ENCODE peak calls at places on chromosomes 3 and 15, in nine cellular contexts. R is activated gamma-delta T cell treated with anti-CD3 and anti-CD28 coated beads, Interleukin-2, amount 50 U/mL, for 16 hours; Y is Kasumi-1; V is activated effector memory CD4-positive, alpha-beta T cell treated with Interleukin-2 at 50 U/mL for 16 hours; X is AG09309; N is iris pigment epithelial cell; H is AG10803; Q is epithelial cell of esophagus; E is neuronal stem cell. B is an unnamed sample.

GRCh38 chr15:83654379-83655236 is 685 bp downstream of the ADAMTSL3 start:
- DNase-seq in R (no peak), Y (no peak), V (no peak), X (no peak), N (no peak), H (no peak), Q (no peak), E (no peak), B (no peak)

GRCh38 chr3:65149877-65150276 is 462.1 kb upstream of the ADAMTS9 start:
- DNase-seq in R (no peak), Y (no peak), V (no peak), X (no peak), N (no peak), H (no peak), Q (no peak), E (no peak), B (no peak)

GRCh38 chr15:31359722-31360111 is 33.1 kb downstream of the KLF13 start:
- DNase-seq in R (no peak), Y (no peak), V (no peak), X (no peak), N (no peak), H (no peak), Q (no peak), E (no peak), B (no peak)

GRCh38 chr3:31102196-31102879 is 207.9 kb upstream of the GADL1 start:
- DNase-seq in R (no peak), Y (no peak), V (no peak), X (no peak), N (no peak), H (no peak), Q (no peak), E (no peak), B (no peak)

GRCh38 chr15:47768730-47769129 is 51.4 kb downstream of the SEMA6D start:
- DNase-seq in R (no peak), Y (no peak), V (no peak), X (no peak), N (no peak), H (no peak), Q (no peak), E (no peak), B (no peak)

GRCh38 chr15:68277131-68277604 is 377 bp upstream of the FEM1B start:
- DNase-seq in R (no peak), Y (peak), V (no peak), X (no peak), N (peak), H (peak), Q (peak), E (peak), B (no peak)

GRCh38 chr15:92906038-92906437 is 5.9 kb downstream of the CHD2 start:
- DNase-seq in R (no peak), Y (no peak), V (no peak), X (no peak), N (no peak), H (no peak), Q (no peak), E (no peak), B (no peak)

GRCh38 chr3:185843635-185844034 is 18.8 kb upstream of the IGF2BP2 start:
- DNase-seq in R (no peak), Y (no peak), V (no peak), X (no peak), N (no peak), H (no peak), Q (no peak), E (no peak), B (no peak)

GRCh38 chr3:39249453-39250115 is 30.3 kb downstream of the CX3CR1 start:
- DNase-seq in R (no peak), Y (peak), V (no peak), X (no peak), N (no peak), H (peak), Q (peak), E (no peak), B (no peak)

GRCh38 chr15:98853593-98854420 is 153.8 kb downstream of the PGPEP1L start:
- DNase-seq in R (no peak), Y (no peak), V (no peak), X (no peak), N (no peak), H (peak), Q (peak), E (no peak), B (no peak)

GRCh38 chr15:33114484-33114767 is 80.1 kb downstream of the FMN1 start:
- DNase-seq in R (no peak), Y (no peak), V (no peak), X (no peak), N (peak), H (peak), Q (peak), E (no peak), B (no peak)

GRCh38 chr15:73959012-73959581 is 32.8 kb downstream of the LOXL1 start:
- DNase-seq in R (no peak), Y (peak), V (peak), X (no peak), N (no peak), H (peak), Q (no peak), E (no peak), B (peak)

GRCh38 chr3:157594413-157594812 is 91.2 kb upstream of the VEPH1 start:
- DNase-seq in R (no peak), Y (peak), V (no peak), X (no peak), N (no peak), H (no peak), Q (no peak), E (no peak), B (no peak)

GRCh38 chr3:153026026-153026425 is 136.0 kb upstream of the RAP2B start:
- DNase-seq in R (no peak), Y (peak), V (no peak), X (no peak), N (peak), H (peak), Q (peak), E (no peak), B (no peak)

GRCh38 chr3:12107071-12107713 is 51.5 kb downstream of the TIMP4 start:
- DNase-seq in R (no peak), Y (no peak), V (no peak), X (no peak), N (no peak), H (no peak), Q (no peak), E (no peak), B (no peak)

GRCh38 chr15:31609243-31609642 is 282.6 kb downstream of the KLF13 start:
- DNase-seq in R (no peak), Y (no peak), V (no peak), X (no peak), N (no peak), H (peak), Q (peak), E (no peak), B (no peak)

GRCh38 chr15:77033417-77033728 is 37.5 kb downstream of the TSPAN3 start:
- DNase-seq in R (no peak), Y (no peak), V (no peak), X (no peak), N (no peak), H (no peak), Q (no peak), E (no peak), B (no peak)

GRCh38 chr3:59607628-59608027 is 557.8 kb upstream of the CFAP20DC start:
- DNase-seq in R (no peak), Y (no peak), V (no peak), X (no peak), N (peak), H (peak), Q (peak), E (no peak), B (no peak)

GRCh38 chr15:51758645-51759044 is 7.2 kb downstream of the TMOD2 start:
- DNase-seq in R (no peak), Y (no peak), V (no peak), X (no peak), N (peak), H (peak), Q (peak), E (no peak), B (no peak)

GRCh38 chr3:97993526-97993925 is 21.3 kb upstream of the RIOX2 start:
- DNase-seq in R (no peak), Y (no peak), V (no peak), X (no peak), N (no peak), H (no peak), Q (no peak), E (no peak), B (no peak)

GRCh38 chr15:27683126-27683525 is 416.0 kb downstream of the OCA2 start:
- DNase-seq in R (no peak), Y (no peak), V (no peak), X (no peak), N (no peak), H (no peak), Q (no peak), E (no peak), B (no peak)

GRCh38 chr3:153138267-153139210 is 23.5 kb upstream of the RAP2B start:
- DNase-seq in R (no peak), Y (no peak), V (no peak), X (peak), N (peak), H (peak), Q (peak), E (no peak), B (no peak)

GRCh38 chr15:91982401-91982800 is 128.9 kb downstream of the SLCO3A1 start:
- DNase-seq in R (no peak), Y (no peak), V (no peak), X (no peak), N (no peak), H (peak), Q (peak), E (no peak), B (no peak)

GRCh38 chr3:141338881-141339280 is 29.4 kb upstream of the ZBTB38 start:
- DNase-seq in R (no peak), Y (no peak), V (no peak), X (no peak), N (no peak), H (no peak), Q (no peak), E (no peak), B (no peak)

GRCh38 chr3:177041021-177041729 is 156.1 kb downstream of the TBL1XR1 start:
- DNase-seq in R (no peak), Y (no peak), V (no peak), X (no peak), N (peak), H (peak), Q (peak), E (no peak), B (no peak)

GRCh38 chr3:141955163-141955562 is 78.7 kb downstream of the ATP1B3 start:
- DNase-seq in R (no peak), Y (no peak), V (no peak), X (no peak), N (peak), H (peak), Q (no peak), E (peak), B (peak)

GRCh38 chr3:184822654-184823053 is 10.7 kb downstream of the VPS8 start:
- DNase-seq in R (no peak), Y (no peak), V (no peak), X (peak), N (no peak), H (peak), Q (no peak), E (no peak), B (no peak)

GRCh38 chr3:109057616-109058015 is 60.3 kb downstream of the MORC1 start:
- DNase-seq in R (no peak), Y (no peak), V (no peak), X (no peak), N (no peak), H (no peak), Q (no peak), E (no peak), B (no peak)